ENCODE peak calls at places on chromosome 16, in seven cellular contexts. X is iPS-NIHi11; A is germinal center; O is dorsolateral prefrontal cortex; F is T-cell; Q is activated CD8-positive, alpha-beta memory T cell treated with anti-CD3 and anti-CD28 coated beads for 1 hour; D is foreskin melanocyte. V is an unnamed sample.

GRCh38 chr16:2799205-2799851 is 1.1 kb downstream of the PRSS41 start:
- DNase-seq in X (no peak), A (no peak), O (no peak), F (no peak), Q (no peak), D (no peak), V (no peak)

GRCh38 chr16:65838001-65838400 is 528.5 kb upstream of the CDH5 start:
- DNase-seq in X (no peak), A (no peak), O (no peak), F (no peak), Q (no peak), D (no peak), V (no peak)

GRCh38 chr16:83826146-83826913 is 18.6 kb downstream of the HSBP1 start:
- DNase-seq in X (peak), A (peak), O (peak), F (peak), Q (peak), D (peak), V (peak)

GRCh38 chr16:26987631-26988030 is 79.1 kb upstream of the C16orf82 start:
- DNase-seq in X (no peak), A (no peak), O (no peak), F (no peak), Q (no peak), D (no peak), V (no peak)

GRCh38 chr16:88368036-88368435 is 14.7 kb upstream of the ZNF469 start:
- DNase-seq in X (no peak), A (no peak), O (peak), F (no peak), Q (no peak), D (peak), V (no peak)

GRCh38 chr16:25109643-25110042 is 1.9 kb upstream of the LCMT1 start:
- DNase-seq in X (no peak), A (no peak), O (no peak), F (no peak), Q (no peak), D (peak), V (no peak)

GRCh38 chr16:48295493-48296281 is 48.3 kb upstream of the ABCC11 start:
- DNase-seq in X (no peak), A (no peak), O (no peak), F (no peak), Q (no peak), D (no peak), V (no peak)

GRCh38 chr16:877242-878065 is 76.9 kb upstream of the GNG13 start:
- DNase-seq in X (no peak), A (no peak), O (no peak), F (no peak), Q (no peak), D (no peak), V (no peak)

GRCh38 chr16:53743149-53743566 is 39.2 kb downstream of the FTO start:
- DNase-seq in X (no peak), A (peak), O (no peak), F (no peak), Q (no peak), D (no peak), V (peak)

GRCh38 chr16:4850211-4850610 is 2.9 kb downstream of the UBN1 start:
- DNase-seq in X (no peak), A (no peak), O (no peak), F (no peak), Q (no peak), D (no peak), V (no peak)